ENCODE peak calls at places on chromosomes 6 and 20, in seven cellular contexts. I is activated CD4-positive, alpha-beta T cell treated with anti-CD3 and anti-CD28 coated beads, Interleukin-2, amount 10 ng/mL, durations not matched to agents 7 days and 5 days; Y is NCI-H2081; M is sigmoid colon; A is activated naive CD4-positive, alpha-beta T cell treated with Interleukin-2 at 50 U/mL for 16 hours; B is activated T-helper 1 cell treated with Interleukin-2 at 50 U/mL for 16 hours; O is SHP77. T is an unnamed sample.

GRCh38 chr6:53326372-53327016 is 22.3 kb downstream of the ELOVL5 start:
- DNase-seq in B (no peak), M (peak), O (no peak), Y (no peak), I (no peak), A (no peak), T (no peak)

GRCh38 chr6:34011298-34011697 is 134.6 kb downstream of the GRM4 start:
- DNase-seq in Y (no peak), O (no peak), I (no peak), A (no peak), B (no peak), M (no peak), T (peak)

GRCh38 chr20:25457886-25458680 is 50.6 kb downstream of the GINS1 start:
- DNase-seq in Y (no peak), B (no peak), A (no peak), M (no peak), I (no peak), O (no peak), T (peak)

GRCh38 chr20:44614525-44614924 is 32.1 kb downstream of the PKIG start:
- DNase-seq in M (peak), I (no peak), B (no peak), A (no peak), O (no peak), Y (no peak), T (no peak)

GRCh38 chr6:15630202-15630601 is 32.6 kb downstream of the DTNBP1 start:
- DNase-seq in Y (no peak), A (no peak), I (no peak), O (no peak), B (no peak), M (no peak), T (no peak)

GRCh38 chr6:133240511-133241087 is 558 bp upstream of the EYA4 start:
- DNase-seq in I (no peak), Y (peak), B (no peak), A (no peak), M (peak), O (no peak), T (no peak)

GRCh38 chr6:127117979-127118504 is 429 bp upstream of the RSPO3 start:
- DNase-seq in B (no peak), A (no peak), M (peak), I (no peak), O (no peak), Y (no peak), T (no peak)

GRCh38 chr6:34027939-34028441 is 117.9 kb downstream of the GRM4 start:
- DNase-seq in A (no peak), M (no peak), I (no peak), B (no peak), Y (no peak), O (no peak), T (no peak)

GRCh38 chr20:11920083-11920482 is 2.4 kb downstream of the BTBD3 start:
- DNase-seq in O (no peak), A (no peak), I (no peak), Y (no peak), M (no peak), B (no peak), T (no peak)

GRCh38 chr6:54980511-54981275 is 134.1 kb downstream of the FAM83B start:
- DNase-seq in Y (no peak), A (no peak), O (no peak), I (no peak), B (no peak), M (no peak), T (no peak)

T was measured in chondrocyte.